ENCODE peak calls at places on chromosomes 2 and 18, in ten cellular contexts. Q is mucosa of descending colon, X is H9, H is RWPE1, B is fibroblast of lung, S is tibial nerve, T is HL-60, U is stomach, K is lower leg skin, D is HFFc6. N is an unnamed sample.

GRCh38 chr2:33426666-33427231 is 49.7 kb upstream of the RASGRP3 start:
- DNase-seq in Q (no peak), X (no peak), H (peak), B (peak), S (no peak), T (no peak), U (peak), K (no peak), D (peak), N (no peak)

GRCh38 chr2:36824281-36824680 is 127.8 kb downstream of the VIT start:
- DNase-seq in Q (no peak), X (peak), H (no peak), B (no peak), S (no peak), T (no peak), U (no peak), K (no peak), D (no peak), N (no peak)

GRCh38 chr2:191150451-191151314 is at the start of gene STAT4:
- DNase-seq in Q (peak), X (peak), H (no peak), B (peak), S (no peak), T (no peak), U (peak), K (peak), D (no peak), N (peak)

GRCh38 chr2:136863874-136864273 is 98.5 kb downstream of the THSD7B start:
- DNase-seq in Q (no peak), X (no peak), H (no peak), B (no peak), S (no peak), T (no peak), U (no peak), K (no peak), D (no peak), N (no peak)

GRCh38 chr2:152615177-152615576 is 102.1 kb downstream of the PRPF40A start:
- DNase-seq in Q (no peak), X (no peak), H (no peak), B (no peak), S (no peak), T (no peak), U (no peak), K (no peak), D (no peak), N (no peak)

GRCh38 chr2:38552259-38552658 is 50.5 kb downstream of the HNRNPLL start:
- DNase-seq in Q (no peak), X (no peak), H (no peak), B (no peak), S (no peak), T (no peak), U (no peak), K (no peak), D (no peak), N (no peak)

GRCh38 chr2:105734762-105735538 is 9.8 kb upstream of the NCK2 start:
- DNase-seq in Q (no peak), X (no peak), H (no peak), B (peak), S (no peak), T (no peak), U (no peak), K (no peak), D (peak), N (no peak)

GRCh38 chr18:21743166-21743831 is 2.7 kb downstream of the MIB1 start:
- DNase-seq in Q (no peak), X (no peak), H (no peak), B (no peak), S (no peak), T (no peak), U (no peak), K (no peak), D (no peak), N (no peak)

GRCh38 chr2:110115291-110116032 is at the start of gene MALL:
- DNase-seq in Q (peak), X (peak), H (peak), B (peak), S (no peak), T (no peak), U (peak), K (peak), D (peak), N (no peak)

GRCh38 chr2:110114801-110115200 is 821 bp downstream of the MALL start:
- DNase-seq in Q (peak), X (no peak), H (no peak), B (peak), S (no peak), T (no peak), U (no peak), K (no peak), D (no peak), N (no peak)

GRCh38 chr2:110116033-110116710 is 550 bp upstream of the MALL start:
- DNase-seq in Q (peak), X (peak), H (no peak), B (peak), S (no peak), T (no peak), U (no peak), K (peak), D (peak), N (peak)

GRCh38 chr2:110114007-110114591 is 1.5 kb downstream of the MALL start:
- DNase-seq in Q (peak), X (no peak), H (peak), B (peak), S (no peak), T (no peak), U (no peak), K (peak), D (peak), N (no peak)
- TF ChIP-seq CTCF in Q (no peak), X (peak), H (no peak), B (peak), S (no peak), T (no peak), U (no peak), K (no peak), D (peak), N (no peak)

GRCh38 chr2:22600166-22600565 is 784.8 kb upstream of the KLHL29 start:
- DNase-seq in Q (no peak), X (no peak), H (no peak), B (no peak), S (no peak), T (no peak), U (no peak), K (no peak), D (no peak), N (no peak)
- TF ChIP-seq CTCF in Q (no peak), X (no peak), H (no peak), B (no peak), S (no peak), T (no peak), U (no peak), K (no peak), D (no peak), N (no peak)

DNA sequence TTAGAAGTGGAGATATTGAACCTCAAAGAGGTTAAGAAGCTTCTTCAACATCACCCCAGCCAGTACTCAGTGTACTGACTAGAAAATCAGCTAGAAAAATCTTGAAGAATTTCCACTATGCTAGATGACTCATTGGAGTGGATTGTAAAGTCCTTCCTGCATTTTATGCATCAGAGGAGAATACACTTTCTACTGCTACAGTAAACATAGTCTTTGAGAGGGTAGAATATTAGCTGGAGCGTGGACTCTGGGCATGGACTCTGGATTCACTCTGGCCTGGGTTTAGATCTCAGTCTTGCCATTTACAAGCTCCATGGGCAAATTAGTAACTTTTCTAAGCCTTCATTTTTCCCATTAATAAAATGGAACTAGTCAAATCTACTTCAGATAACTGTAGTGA is 215.9 kb downstream of the IRS1 start:
- DNase-seq in Q (no peak), X (no peak), H (peak), B (peak), S (no peak), T (no peak), U (no peak), K (no peak), D (peak), N (no peak)
- TF ChIP-seq CTCF in Q (no peak), X (no peak), H (no peak), B (no peak), S (no peak), T (no peak), U (no peak), K (no peak), D (no peak), N (no peak)

DNA sequence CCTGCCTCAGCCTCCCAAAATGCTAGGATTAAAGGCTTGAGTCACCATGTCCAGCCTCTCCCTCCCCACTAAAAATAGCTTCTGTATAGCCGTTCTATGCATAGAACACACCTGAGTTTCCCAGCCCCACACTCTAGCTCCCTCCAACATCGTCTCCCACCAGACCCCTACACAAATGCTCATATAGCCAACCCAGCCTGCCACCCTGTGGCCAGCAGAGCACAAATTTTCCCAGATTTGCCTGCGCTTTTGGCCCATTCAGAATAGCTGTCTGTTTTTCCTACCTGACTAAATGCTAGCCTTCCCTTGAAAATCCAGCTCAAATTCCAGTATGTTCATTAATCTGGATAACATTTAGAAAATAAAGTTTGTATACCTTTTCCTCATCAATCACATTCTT is 22.8 kb downstream of the TRABD2A start:
- DNase-seq in Q (no peak), X (no peak), H (no peak), B (no peak), S (no peak), T (no peak), U (no peak), K (peak), D (no peak), N (no peak)
- TF ChIP-seq CTCF in Q (no peak), X (peak), H (no peak), B (peak), S (no peak), T (no peak), U (no peak), K (no peak), D (peak), N (no peak)

DNA sequence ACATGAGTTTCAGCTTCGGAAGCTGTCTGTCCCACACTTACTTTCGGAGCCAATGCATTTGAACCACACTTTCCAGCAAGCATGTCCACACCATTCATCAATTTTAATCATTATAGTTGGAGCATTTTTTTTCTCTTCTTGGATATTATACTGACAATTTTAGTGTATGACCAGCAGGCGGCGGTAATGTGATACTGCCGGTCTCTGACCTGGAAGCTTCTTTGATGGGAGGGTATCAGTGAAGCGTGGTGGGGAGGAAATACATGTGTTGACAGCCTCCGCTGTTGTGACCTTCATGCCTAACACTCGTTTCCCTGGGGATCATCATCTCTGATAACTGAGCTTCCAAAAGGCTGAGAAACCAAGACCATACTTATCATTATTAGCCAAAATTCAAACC is 231.7 kb downstream of the GBX2 start:
- DNase-seq in Q (no peak), X (peak), H (no peak), B (no peak), S (no peak), T (no peak), U (peak), K (no peak), D (no peak), N (no peak)
- TF ChIP-seq CTCF in Q (no peak), X (peak), H (no peak), B (peak), S (peak), T (no peak), U (no peak), K (no peak), D (peak), N (no peak)

GRCh38 chr2:102251042-102251848 is 60.1 kb upstream of the IL1RL1 start:
- DNase-seq in Q (peak), X (peak), H (peak), B (peak), S (no peak), T (peak), U (peak), K (peak), D (no peak), N (peak)
- TF ChIP-seq CTCF in Q (peak), X (peak), H (peak), B (peak), S (peak), T (peak), U (peak), K (no peak), D (peak), N (peak)

N was measured in GM20000.